ENCODE peak calls at places on chromosome 9, in four cellular contexts. U, J, H and I are unnamed samples.

GRCh38 chr9:19533373-19533772 is 124.6 kb downstream of the ACER2 start:
- DNase-seq in J (no peak), H (no peak), U (no peak), I (no peak)

GRCh38 chr9:38421498-38422211 is 2.6 kb downstream of the IGFBPL1 start:
- DNase-seq in H (no peak), U (no peak), J (no peak), I (peak; percentile 80)

GRCh38 chr9:93893899-93894690 is 61.1 kb downstream of the BARX1 start:
- DNase-seq in H (no peak), J (peak; percentile 9), U (no peak), I (no peak)

GRCh38 chr9:9229269-9229668 is 1383.5 kb downstream of the PTPRD start:
- DNase-seq in J (no peak), H (no peak), U (no peak), I (no peak)

GRCh38 chr9:110842169-110842568 is 173.6 kb downstream of the MUSK start:
- DNase-seq in H (peak; percentile 13), J (no peak), U (no peak), I (no peak)

GRCh38 chr9:129650680-129651235 is 8.8 kb upstream of the ASB6 start:
- DNase-seq in U (no peak), J (no peak), H (no peak), I (no peak)

GRCh38 chr9:116213673-116214047 is 60.1 kb downstream of the PAPPA start:
- DNase-seq in H (no peak), U (no peak), J (no peak), I (no peak)

GRCh38 chr9:128276574-128277270 is 646 bp downstream of the SWI5 start:
- DNase-seq in H (peak; percentile 25), U (no peak), J (no peak), I (peak; percentile 12)

GRCh38 chr9:133237271-133237731 is 28.3 kb upstream of the OBP2B start:
- DNase-seq in H (peak; percentile 30), J (no peak), U (no peak), I (no peak)

GRCh38 chr9:91571036-91571435 is 147.4 kb upstream of the NFIL3 start:
- DNase-seq in J (no peak), H (no peak), U (no peak), I (no peak)

GRCh38 chr9:134391319-134392231 is 65.3 kb downstream of the RXRA start:
- DNase-seq in U (peak; percentile 20), H (no peak), J (peak; percentile 89), I (no peak)

GRCh38 chr9:33202552-33203300 is 35.6 kb upstream of the B4GALT1 start:
- DNase-seq in U (no peak), J (peak; percentile 78), H (no peak), I (no peak)

GRCh38 chr9:107653263-107653821 is 163.8 kb upstream of the KLF4 start:
- DNase-seq in H (no peak), U (no peak), J (no peak), I (no peak)

GRCh38 chr9:136537896-136538598 is 7.8 kb downstream of the NOTCH1 start:
- DNase-seq in U (no peak), J (no peak), H (no peak), I (no peak)

GRCh38 chr9:134642385-134643181 is 980 bp downstream of the COL5A1 start:
- DNase-seq in J (no peak), U (no peak), H (no peak), I (peak; percentile 49)

GRCh38 chr9:125544988-125545651 is 161.9 kb downstream of the MAPKAP1 start:
- DNase-seq in H (no peak), U (no peak), J (no peak), I (no peak)

GRCh38 chr9:2691626-2692025 is 25.7 kb upstream of the KCNV2 start:
- DNase-seq in J (no peak), H (no peak), U (no peak), I (no peak)

GRCh38 chr9:133731876-133732321 is 6.3 kb downstream of the SARDH start:
- DNase-seq in U (no peak), H (peak; percentile 65), J (no peak), I (peak; percentile 43)

GRCh38 chr9:127011772-127012171 is 97.2 kb downstream of the RALGPS1 start:
- DNase-seq in U (no peak), J (no peak), H (no peak), I (no peak)

GRCh38 chr9:124013263-124014211 is 2.0 kb downstream of the LHX2 start:
- DNase-seq in J (peak; percentile 33), U (no peak), H (no peak), I (no peak)

GRCh38 chr9:125732562-125732961 is 14.6 kb upstream of the PBX3 start:
- DNase-seq in J (no peak), H (no peak), U (no peak), I (no peak)

GRCh38 chr9:19114680-19115270 is 12.1 kb upstream of the HAUS6 start:
- DNase-seq in U (no peak), J (no peak), H (no peak), I (no peak)

GRCh38 chr9:89926691-89927220 is 321.9 kb downstream of the GADD45G start:
- DNase-seq in U (no peak), H (no peak), J (no peak), I (no peak)

GRCh38 chr9:123424131-123424530 is 68.1 kb downstream of the CRB2 start:
- DNase-seq in J (no peak), U (no peak), H (no peak), I (no peak)

GRCh38 chr9:112863781-112864180 is 26.9 kb downstream of the SLC46A2 start:
- DNase-seq in U (no peak), J (peak; percentile 59), H (no peak), I (no peak)

GRCh38 chr9:85978496-85978895 is 37.5 kb downstream of the NAA35 start:
- DNase-seq in J (no peak), U (no peak), H (no peak), I (no peak)

GRCh38 chr9:122656378-122656777 is 1.0 kb downstream of the OR1B1 start:
- DNase-seq in U (no peak), H (no peak), J (no peak), I (no peak)

GRCh38 chr9:126872516-126872915 is 12.1 kb downstream of the ZBTB34 start:
- DNase-seq in H (no peak), U (no peak), J (peak; percentile 37), I (no peak)

GRCh38 chr9:20649381-20649780 is 27.1 kb upstream of the MLLT3 start:
- DNase-seq in J (no peak), H (no peak), U (no peak), I (no peak)

GRCh38 chr9:9061599-9061998 is 1262.0 kb upstream of the DMAC1 start:
- DNase-seq in J (no peak), U (no peak), H (no peak), I (no peak)

GRCh38 chr9:84851935-84852585 is 182.5 kb downstream of the NTRK2 start:
- DNase-seq in J (no peak), U (no peak), H (peak; percentile 19), I (peak; percentile 65)

GRCh38 chr9:16653491-16654407 is 216.7 kb downstream of the BNC2 start:
- DNase-seq in H (no peak), J (no peak), U (no peak), I (no peak)

GRCh38 chr9:83511051-83511450 is 27.1 kb downstream of the FRMD3 start:
- DNase-seq in H (no peak), U (no peak), J (peak; percentile 18), I (no peak)